ENCODE peak calls at places on chromosome 11, in eight cellular contexts. Z is ELR; X is HS-5; V is iris pigment epithelial cell; T is stimulated activated naive CD8-positive, alpha-beta T cell treated with anti-CD3 and anti-CD28 coated beads, Interleukin-15, Interleukin-2, amounts not matched to agents 100 U/mL and 50 U/mL, for 24 hours; U is left ventricle myocardium superior; J is LNCaP clone FGC; Y is Jurkat, Clone E6-1. G is an unnamed sample.

GRCh38 chr11:108501396-108501795 is 3.2 kb upstream of the POGLUT3 start:
- DNase-seq in Y (no peak), T (no peak), X (no peak), V (peak), Z (no peak), U (no peak), J (no peak), G (no peak)

GRCh38 chr11:120088056-120088455 is 49.9 kb downstream of the TRIM29 start:
- DNase-seq in V (no peak), Z (no peak), X (no peak), J (no peak), Y (no peak), T (no peak), U (no peak), G (no peak)

GRCh38 chr11:111419641-111420327 is 40.7 kb upstream of the POU2AF1 start:
- DNase-seq in U (peak), Y (no peak), J (no peak), T (no peak), X (no peak), V (no peak), Z (no peak), G (no peak)

GRCh38 chr11:23364076-23364475 is 503.8 kb upstream of the CCDC179 start:
- DNase-seq in Z (peak), V (peak), J (no peak), U (no peak), T (no peak), Y (no peak), X (no peak), G (peak)

GRCh38 chr11:86222081-86222480 is 22.5 kb upstream of the EED start:
- DNase-seq in T (no peak), J (no peak), X (no peak), V (no peak), Z (no peak), Y (no peak), U (no peak), G (no peak)

GRCh38 chr11:81966340-81966739 is 767.3 kb downstream of the FAM181B start:
- DNase-seq in J (no peak), V (no peak), T (no peak), X (no peak), Z (no peak), Y (no peak), U (no peak), G (no peak)

GRCh38 chr11:61361237-61361636 is 445 bp downstream of the CYB561A3 start:
- DNase-seq in Z (peak), V (no peak), T (no peak), X (no peak), J (no peak), U (no peak), Y (no peak), G (no peak)

GRCh38 chr11:131246589-131247164 is 123.7 kb upstream of the NTM start:
- DNase-seq in X (no peak), Y (peak), T (peak), U (peak), J (peak), Z (peak), V (no peak), G (peak)

GRCh38 chr11:6598555-6598954 is 4.9 kb downstream of the RRP8 start:
- DNase-seq in Z (no peak), V (no peak), X (no peak), Y (no peak), T (no peak), J (no peak), U (no peak), G (peak)

GRCh38 chr11:335779-336665 is 15.4 kb upstream of the IFITM3 start:
- DNase-seq in X (no peak), J (no peak), T (no peak), Z (no peak), Y (no peak), V (no peak), U (peak), G (no peak)

G was measured in epithelial cell of esophagus.